ENCODE peak calls at places on chromosomes 12 and 14, in five cellular contexts. Q, I, W, Z and D are unnamed samples. For H3K4me1, the result is how much of the 10 kb centered on the place peaks cover.

GRCh38 chr12:32444895-32445294 is 45.5 kb downstream of the FGD4 start:
- DNase-seq in Q (peak), I (no peak), W (peak), Z (peak), D (peak)

GRCh38 chr12:109495012-109495411 is 17.6 kb downstream of the UBE3B start:
- DNase-seq in Q (no peak), I (no peak), W (no peak), Z (no peak), D (no peak)

GRCh38 chr12:121536929-121537813 is 43.7 kb downstream of the KDM2B start:
- DNase-seq in Q (peak), I (peak), W (peak), Z (peak), D (peak)

GRCh38 chr12:122166422-122167327 is 7.3 kb downstream of the IL31 start:
- DNase-seq in Q (no peak), I (no peak), W (no peak), Z (no peak), D (no peak)

GRCh38 chr12:89873745-89874144 is 165.1 kb upstream of the ATP2B1 start:
- DNase-seq in Q (no peak), I (peak), W (peak), Z (no peak), D (no peak)

GRCh38 chr12:54404061-54405004 is 14.7 kb downstream of the ITGA5 start:
- DNase-seq in Q (peak), I (peak), W (peak), Z (peak), D (peak)

GRCh38 chr14:103828315-103828967 is 18.9 kb downstream of the PPP1R13B start:
- DNase-seq in Q (no peak), I (peak), W (peak), Z (peak), D (no peak)

GRCh38 chr14:104461676-104462443 is 117.7 kb upstream of the C14orf180 start:
- DNase-seq in Q (no peak), I (no peak), W (no peak), Z (no peak), D (no peak)

GRCh38 chr12:2596441-2596840 is 198.3 kb upstream of the FKBP4 start:
- DNase-seq in Q (no peak), I (no peak), W (no peak), Z (no peak), D (no peak)

GRCh38 chr12:91883811-91884210 is 261.8 kb downstream of the BTG1 start:
- DNase-seq in Q (no peak), I (no peak), W (peak), Z (no peak), D (no peak)

GRCh38 chr12:2691001-2691339 is 103.8 kb upstream of the FKBP4 start:
- DNase-seq in Q (no peak), I (peak), W (peak), Z (peak), D (peak)

GRCh38 chr14:98803196-98803595 is 468.8 kb downstream of the BCL11B start:
- DNase-seq in Q (no peak), I (no peak), W (no peak), Z (no peak), D (no peak)
- H3K27ac ChIP-seq in Q (no peak), I (no peak), W (no peak), Z (no peak), D (no peak)

DNA sequence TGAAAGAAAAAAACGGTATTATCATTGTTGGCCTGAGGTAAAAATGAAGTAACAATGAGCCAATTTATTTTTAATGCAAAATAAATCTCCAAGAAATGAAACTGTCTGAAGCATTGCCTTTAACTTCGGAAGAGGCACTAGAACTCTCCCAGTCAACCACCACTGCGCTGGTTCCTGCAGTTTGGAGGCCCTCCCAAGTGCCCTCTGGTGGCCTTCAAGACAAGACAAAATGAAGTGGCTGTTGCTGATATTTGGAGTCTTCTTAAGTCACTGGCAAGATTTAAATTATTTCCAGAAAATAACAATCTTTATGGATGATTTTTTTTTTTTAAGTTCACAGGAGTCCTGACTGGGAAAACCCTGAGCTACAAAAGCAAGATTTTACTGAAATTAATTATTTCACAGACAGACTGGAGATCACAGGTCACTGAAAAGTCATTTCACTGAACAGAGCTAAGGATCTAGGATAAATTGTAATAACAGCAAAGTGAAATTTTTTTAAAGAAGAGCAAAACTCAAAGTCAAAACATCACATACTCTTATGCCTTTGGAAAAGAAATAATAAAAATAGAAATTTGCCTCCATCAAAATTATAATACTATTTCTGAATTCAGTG is 58.2 kb downstream of the DICER1 start:
- DNase-seq in Q (peak), I (peak), W (peak), Z (peak), D (peak)
- H3K4me1 ChIP-seq in Q (under half), I (under half), W (under half), Z (under half), D (under half)

DNA sequence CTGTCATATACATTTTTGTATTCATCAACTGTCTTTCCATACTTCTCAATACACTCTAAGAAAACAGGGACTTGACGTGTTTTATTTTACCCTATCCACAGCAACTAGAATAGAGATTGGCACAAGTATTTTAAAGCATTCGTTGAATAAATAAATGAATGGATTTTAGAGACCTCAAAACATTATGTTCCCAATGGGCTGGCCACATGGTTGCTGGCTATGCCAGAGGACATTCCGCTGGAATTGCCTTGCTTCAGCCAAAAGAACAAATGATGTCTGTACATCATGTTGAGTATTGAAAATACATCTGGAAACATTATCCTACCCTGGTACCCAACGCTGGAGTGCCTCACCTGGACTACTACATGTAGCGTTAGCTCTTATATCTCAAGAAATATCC is 132.8 kb upstream of the RAP1B start:
- DNase-seq in Q (no peak), I (no peak), W (no peak), Z (no peak), D (no peak)
- H3K27ac ChIP-seq in Q (no peak), I (no peak), W (no peak), Z (no peak), D (no peak)

GRCh38 chr12:46560874-46561273 is 188.3 kb upstream of the SLC38A2 start:
- DNase-seq in Q (no peak), I (no peak), W (no peak), Z (no peak), D (no peak)

GRCh38 chr12:46558696-46559095 is 186.1 kb upstream of the SLC38A2 start:
- DNase-seq in Q (no peak), I (no peak), W (no peak), Z (no peak), D (no peak)

GRCh38 chr12:46559311-46559710 is 186.7 kb upstream of the SLC38A2 start:
- DNase-seq in Q (no peak), I (no peak), W (no peak), Z (no peak), D (no peak)

GRCh38 chr12:46560078-46560477 is 187.5 kb upstream of the SLC38A2 start:
- DNase-seq in Q (peak), I (no peak), W (no peak), Z (no peak), D (no peak)

DNA sequence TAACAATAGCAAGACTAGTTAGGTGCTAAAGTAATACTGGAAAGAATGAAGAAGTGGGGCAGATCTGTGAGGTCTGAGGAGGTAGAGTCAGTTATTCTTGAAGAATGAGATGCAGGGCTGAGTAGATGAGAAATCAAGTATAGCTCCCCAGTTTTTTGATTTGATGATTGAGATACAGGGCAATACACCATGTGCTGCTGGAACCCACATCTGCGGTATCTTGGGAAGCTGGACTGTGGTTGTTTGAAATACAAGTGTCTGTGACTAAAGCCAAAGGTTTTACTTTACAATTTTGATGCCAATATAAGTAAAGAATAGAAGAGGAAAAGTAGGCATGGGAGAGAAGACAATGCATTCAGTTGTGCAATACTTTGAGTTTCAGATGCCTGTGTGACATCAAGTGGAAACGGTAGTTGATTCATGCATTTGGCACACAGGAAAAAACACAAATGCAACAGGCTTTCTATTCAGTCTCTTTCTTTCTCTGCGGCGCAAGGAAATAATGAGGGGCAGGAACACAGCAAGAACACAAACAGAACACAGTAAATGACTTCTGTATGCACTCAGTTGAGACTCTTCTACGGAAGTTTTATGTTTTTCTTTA is 190.2 kb upstream of the SLC38A2 start:
- DNase-seq in Q (peak), I (peak), W (peak), Z (no peak), D (no peak)
- H3K4me1 ChIP-seq in Q (under half), I (under half), W (under half), Z (under half), D (under half)

DNA sequence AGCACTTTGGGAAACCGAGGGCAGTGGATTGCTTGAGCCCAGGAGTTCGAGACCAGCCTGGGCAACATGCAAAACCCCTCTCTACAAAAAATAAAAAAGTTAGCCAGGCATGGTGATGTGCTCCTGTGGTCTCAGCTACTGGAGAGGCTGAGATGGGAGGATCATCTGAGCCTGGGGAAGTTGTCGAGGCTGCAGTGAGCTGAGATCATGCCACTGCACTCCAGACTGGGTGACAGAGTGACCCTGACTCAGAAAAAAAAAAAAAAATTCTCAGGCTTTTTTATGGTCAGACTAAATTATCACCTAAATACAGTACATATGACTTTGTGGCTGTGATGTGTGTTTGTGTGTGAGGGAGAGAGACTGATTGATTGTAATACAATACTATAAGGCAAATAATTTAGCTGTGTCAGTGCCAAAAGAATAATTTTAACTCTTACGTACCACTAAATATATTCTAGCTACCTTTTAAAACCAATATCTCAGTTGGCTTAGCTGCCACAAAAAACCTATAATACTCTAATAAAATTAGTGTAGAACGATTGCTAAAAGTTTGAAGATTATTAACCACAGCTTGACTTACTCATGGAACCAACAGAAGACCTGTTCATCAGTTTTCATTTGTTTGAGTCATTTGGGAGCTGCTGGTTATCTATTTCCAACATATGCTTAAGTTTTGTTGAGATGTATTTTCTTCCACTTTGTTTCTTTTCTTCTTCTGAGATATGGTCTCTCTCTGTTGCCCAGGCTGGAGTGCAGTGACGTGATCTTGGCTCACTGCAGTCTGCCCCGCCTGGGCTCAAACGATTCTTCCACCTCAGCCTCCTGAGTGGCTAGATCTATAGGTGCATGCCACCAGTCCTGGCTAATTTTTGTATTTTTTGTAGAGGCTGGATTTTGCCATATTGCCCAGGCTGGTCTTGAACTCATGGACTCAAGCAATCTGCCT is 58.0 kb downstream of the DIP2B start:
- DNase-seq in Q (no peak), I (no peak), W (no peak), Z (no peak), D (no peak)
- H3K27ac ChIP-seq in Q (no peak), I (no peak), W (no peak), Z (no peak), D (no peak)

GRCh38 chr14:90613446-90613845 is 202.8 kb downstream of the TTC7B start:
- DNase-seq in Q (no peak), I (no peak), W (no peak), Z (no peak), D (no peak)
- H3K4me1 ChIP-seq in Q (under half), I (under half), W (under half), Z (under half), D (under half)

GRCh38 chr14:72847721-72848120 is 46.2 kb downstream of the DPF3 start:
- DNase-seq in Q (no peak), I (no peak), W (no peak), Z (no peak), D (no peak)

GRCh38 chr14:72845196-72845595 is 48.7 kb downstream of the DPF3 start:
- DNase-seq in Q (no peak), I (no peak), W (no peak), Z (no peak), D (no peak)

GRCh38 chr14:72844528-72844927 is 49.4 kb downstream of the DPF3 start:
- DNase-seq in Q (no peak), I (no peak), W (no peak), Z (no peak), D (no peak)

GRCh38 chr14:72849222-72849621 is 44.7 kb downstream of the DPF3 start:
- DNase-seq in Q (no peak), I (no peak), W (no peak), Z (no peak), D (no peak)

DNA sequence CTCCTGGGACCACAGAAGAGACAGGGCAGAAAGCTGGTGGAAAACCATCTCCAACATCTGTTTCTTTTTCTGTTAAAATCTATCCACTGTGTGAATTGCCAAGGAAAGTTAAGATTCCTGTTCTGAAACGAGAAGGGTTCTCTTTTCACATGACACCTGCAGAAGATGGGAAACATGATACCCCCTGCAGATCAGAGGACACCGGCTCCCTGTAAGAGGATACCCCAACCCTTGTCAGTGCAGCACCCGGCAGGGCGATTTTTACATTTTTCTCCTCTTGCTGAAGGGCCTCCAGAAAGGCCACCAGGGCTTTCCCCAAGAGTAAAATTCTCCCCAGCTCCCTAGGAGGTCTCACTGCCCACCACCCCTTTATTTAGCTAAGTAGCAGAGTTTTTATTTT is 48.2 kb downstream of the DPF3 start:
- DNase-seq in Q (no peak), I (no peak), W (no peak), Z (no peak), D (no peak)
- H3K27ac ChIP-seq in Q (no peak), I (no peak), W (no peak), Z (no peak), D (no peak)